ENCODE peak calls at places on chromosomes 16 and 17, in four cellular contexts. E, I, P and K are unnamed samples.

GRCh38 chr16:30340621-30341020 is 14.5 kb downstream of the CD2BP2 start:
- DNase-seq in E (no peak), I (no peak), P (no peak), K (no peak)

GRCh38 chr16:82016964-82017363 is 5.7 kb upstream of the SDR42E1 start:
- DNase-seq in E (no peak), I (no peak), P (no peak), K (no peak)

GRCh38 chr16:89906141-89907025 is 12.3 kb upstream of the MC1R start:
- DNase-seq in E (no peak), I (no peak), P (no peak), K (no peak)

GRCh38 chr17:65914784-65915342 is 277.1 kb downstream of the CEP112 start:
- DNase-seq in E (no peak), I (no peak), P (no peak), K (no peak)

GRCh38 chr17:52035336-52035915 is 123.1 kb downstream of the CA10 start:
- DNase-seq in E (no peak), I (no peak), P (no peak), K (no peak)

GRCh38 chr16:30903596-30903995 is 7.2 kb downstream of the CTF1 start:
- DNase-seq in E (no peak), I (no peak), P (no peak), K (peak)

GRCh38 chr16:3193221-3194212 is 5.5 kb downstream of the OR1F1 start:
- DNase-seq in E (no peak), I (no peak), P (no peak), K (no peak)

GRCh38 chr16:75113046-75113491 is 3.5 kb downstream of the LDHD start:
- DNase-seq in E (no peak), I (no peak), P (no peak), K (no peak)

GRCh38 chr17:76382803-76383644 is 1.4 kb upstream of the SPHK1 start:
- DNase-seq in E (peak), I (peak), P (no peak), K (no peak)

GRCh38 chr16:2152695-2153506 is 2.7 kb upstream of the TRAF7 start:
- DNase-seq in E (no peak), I (peak), P (no peak), K (no peak)

DNA sequence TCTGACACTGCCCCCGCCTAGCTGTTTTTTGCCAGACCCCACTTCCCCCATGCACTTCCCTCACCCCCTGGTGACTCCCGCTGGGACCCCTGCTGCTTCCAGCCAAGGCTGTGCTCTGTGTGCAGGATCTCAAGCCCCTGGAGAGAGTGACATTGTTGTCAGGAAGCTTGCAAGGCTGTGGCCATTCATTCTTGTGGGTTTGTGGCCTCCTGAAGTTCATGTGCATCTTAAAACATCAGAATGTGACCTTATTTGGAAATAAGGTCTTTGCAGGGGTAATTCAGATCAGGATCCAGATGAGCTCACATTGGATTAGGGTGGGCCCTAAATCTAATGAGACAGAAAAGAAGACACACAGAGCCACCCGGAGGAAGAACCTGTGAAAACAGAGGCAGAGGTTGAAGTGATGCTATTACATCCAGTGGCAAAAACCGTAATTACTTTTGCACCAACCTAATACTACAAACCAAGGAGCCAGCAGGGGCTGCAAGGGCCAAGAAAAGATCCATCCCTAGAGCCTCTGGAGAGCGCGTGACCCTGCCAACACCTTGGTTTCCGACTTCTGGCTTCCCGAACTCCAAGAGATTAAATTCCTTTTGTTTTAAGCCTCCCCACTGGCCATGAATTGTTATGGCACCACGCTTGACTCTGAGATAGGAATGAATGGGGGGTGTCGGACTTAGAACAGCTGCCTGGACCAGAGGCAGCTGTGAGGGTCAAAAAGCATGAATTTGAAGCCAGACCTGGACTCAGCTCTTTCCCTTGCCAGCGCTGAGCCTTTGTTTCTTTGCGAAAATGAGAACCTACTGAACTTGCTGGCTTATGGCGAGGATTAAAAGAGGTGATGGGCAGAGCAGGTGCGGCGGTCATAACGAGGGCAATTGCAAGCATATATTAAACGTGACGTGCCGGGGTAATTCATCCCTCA is 75.5 kb downstream of the BMERB1 start:
- DNase-seq in E (peak), I (no peak), P (no peak), K (no peak)
- TF ChIP-seq CTCF in E (peak), I (no peak), P (no peak), K (no peak)

GRCh38 chr16:71287903-71288302 is 1.3 kb downstream of the CMTR2 start:
- DNase-seq in E (no peak), I (no peak), P (no peak), K (no peak)
- H3K4me3 ChIP-seq in E (peak), I (peak), P (peak), K (peak)

GRCh38 chr16:72818286-72818845 is 229.6 kb downstream of the ZFHX3 start:
- DNase-seq in E (no peak), I (no peak), P (no peak), K (no peak)
- TF ChIP-seq CTCF in E (peak), I (no peak), P (no peak), K (no peak)

DNA sequence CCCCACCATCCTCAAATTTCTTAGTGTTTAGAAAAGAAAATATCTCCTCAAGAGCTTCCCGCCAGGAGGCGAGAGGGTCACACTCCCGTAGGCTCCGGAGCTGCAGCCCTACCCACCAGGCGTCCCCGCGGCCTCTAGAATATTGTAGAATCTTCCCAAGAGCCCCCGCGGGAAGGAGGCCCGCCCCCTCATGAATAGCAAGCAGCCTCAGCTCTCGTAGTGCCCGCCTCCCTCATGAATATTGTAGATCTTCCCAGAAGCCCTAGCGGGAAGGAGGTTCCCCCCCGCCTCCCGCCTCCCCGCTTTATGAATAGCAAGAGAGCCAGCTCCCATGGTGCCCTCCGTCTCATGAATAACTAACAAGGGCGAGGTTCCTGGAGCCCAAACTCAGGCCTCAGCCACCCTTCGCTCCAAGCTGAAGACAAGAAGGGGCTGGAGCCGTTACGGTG is at the start of gene FBXO47:
- DNase-seq in E (peak), I (peak), P (no peak), K (no peak)
- H3K4me3 ChIP-seq in E (peak), I (peak), P (no peak), K (no peak)